ENCODE peak calls at places on chromosome 21, in nine cellular contexts. A, O, T, U, G, Z, M, H and F are unnamed samples. For H3K36me3, the result is how much of the 10 kb centered on the place peaks cover.

GRCh38 chr21:26845066-26845749 is at the start of gene ADAMTS1:
- DNase-seq in H (peak), T (peak), U (peak), A (peak), O (no peak), Z (peak), G (no peak), M (peak), F (no peak)

GRCh38 chr21:31181089-31181757 is 142.9 kb upstream of the KRTAP19-8 start:
- DNase-seq in A (no peak), Z (no peak), T (no peak), U (no peak), O (no peak), M (no peak), H (no peak), G (no peak), F (no peak)

GRCh38 chr21:15616864-15617574 is 112.8 kb upstream of the USP25 start:
- DNase-seq in O (no peak), T (peak), M (no peak), U (peak), G (no peak), A (no peak), Z (peak), H (no peak), F (no peak)

GRCh38 chr21:14690886-14691285 is 144.8 kb upstream of the SAMSN1 start:
- DNase-seq in Z (no peak), O (no peak), G (no peak), A (no peak), H (peak), T (no peak), M (no peak), U (no peak), F (no peak)

GRCh38 chr21:25297117-25297516 is 310.2 kb downstream of the MRPL39 start:
- DNase-seq in T (no peak), G (no peak), O (no peak), M (no peak), A (no peak), U (no peak), Z (no peak), H (no peak), F (no peak)

GRCh38 chr21:40923361-40923760 is 76.4 kb upstream of the DSCAM start:
- DNase-seq in H (no peak), G (no peak), U (no peak), T (no peak), Z (no peak), A (no peak), O (no peak), M (no peak), F (no peak)

GRCh38 chr21:40660461-40660860 is 186.5 kb downstream of the DSCAM start:
- DNase-seq in O (no peak), U (no peak), M (no peak), G (no peak), H (no peak), A (no peak), T (no peak), Z (no peak), F (no peak)

GRCh38 chr21:41631564-41632461 is 123.9 kb upstream of the TMPRSS2 start:
- DNase-seq in O (no peak), Z (peak), U (peak), M (no peak), T (no peak), G (no peak), A (peak), H (peak), F (no peak)

GRCh38 chr21:32338209-32338921 is 39.7 kb downstream of the MRAP start:
- DNase-seq in A (no peak), M (no peak), T (no peak), U (no peak), Z (no peak), H (no peak), O (no peak), G (no peak), F (no peak)
- H3K36me3 ChIP-seq in A (half or more), M (under half), T (under half), U (under half), Z (under half), H (half or more), O (under half), G (under half), F (under half)

DNA sequence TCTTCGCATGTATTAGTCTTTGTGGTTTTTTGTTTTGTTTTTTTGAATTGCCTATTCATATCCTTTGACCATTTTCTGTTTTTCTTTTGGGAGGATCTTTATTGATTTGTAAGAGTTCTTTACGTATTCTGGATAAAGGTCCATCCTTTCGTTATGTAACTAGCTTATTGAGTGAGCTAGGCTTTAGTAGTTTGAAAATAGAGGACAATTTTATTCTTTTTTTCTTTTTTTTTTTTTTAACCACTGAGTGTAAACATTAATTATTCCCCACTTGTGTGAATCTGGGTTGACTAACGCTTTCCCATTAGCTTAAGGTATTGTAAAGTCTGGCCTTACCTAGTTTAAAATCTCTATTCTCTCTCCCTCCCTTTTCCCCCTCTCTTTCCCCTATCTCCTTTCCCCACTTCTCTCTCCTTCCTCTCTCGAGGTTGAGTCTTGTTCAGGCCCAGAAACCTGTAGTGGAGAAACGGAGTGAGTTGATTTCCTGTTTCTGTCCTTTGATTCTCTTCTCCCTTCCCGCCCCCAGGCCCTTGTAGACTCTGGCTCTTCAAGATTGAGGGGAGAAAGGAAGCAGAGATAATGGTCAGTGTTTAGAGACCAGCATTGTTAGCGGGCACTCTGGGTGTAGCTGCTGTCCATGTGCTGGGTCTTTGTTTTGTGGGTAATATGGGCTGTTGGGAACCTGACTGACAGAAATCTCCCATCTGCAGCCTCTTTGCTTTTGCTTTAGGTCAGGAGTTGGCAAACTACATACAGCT is 1.5 kb downstream of the MORC3 start:
- DNase-seq in H (peak), U (peak), Z (peak), T (no peak), A (peak), M (no peak), G (no peak), O (no peak), F (no peak)
- H3K4me3 ChIP-seq in H (peak), U (peak), Z (peak), T (peak), A (peak), M (peak), G (peak), O (peak), F (peak)

GRCh38 chr21:17554619-17555472 is 42.0 kb downstream of the CXADR start:
- DNase-seq in Z (no peak), O (no peak), T (no peak), A (no peak), M (no peak), U (peak), H (peak), G (no peak), F (no peak)
- TF ChIP-seq CTCF in Z (peak), O (no peak), T (no peak), A (no peak), M (peak), U (peak), H (peak), G (peak), F (peak)

GRCh38 chr21:44795342-44795741 is 6.3 kb downstream of the UBE2G2 start:
- DNase-seq in M (no peak), H (no peak), T (no peak), O (no peak), G (no peak), A (no peak), Z (no peak), U (no peak), F (no peak)
- H3K36me3 ChIP-seq in M (under half), H (half or more), T (under half), O (under half), G (under half), A (under half), Z (under half), U (under half), F (under half)

DNA sequence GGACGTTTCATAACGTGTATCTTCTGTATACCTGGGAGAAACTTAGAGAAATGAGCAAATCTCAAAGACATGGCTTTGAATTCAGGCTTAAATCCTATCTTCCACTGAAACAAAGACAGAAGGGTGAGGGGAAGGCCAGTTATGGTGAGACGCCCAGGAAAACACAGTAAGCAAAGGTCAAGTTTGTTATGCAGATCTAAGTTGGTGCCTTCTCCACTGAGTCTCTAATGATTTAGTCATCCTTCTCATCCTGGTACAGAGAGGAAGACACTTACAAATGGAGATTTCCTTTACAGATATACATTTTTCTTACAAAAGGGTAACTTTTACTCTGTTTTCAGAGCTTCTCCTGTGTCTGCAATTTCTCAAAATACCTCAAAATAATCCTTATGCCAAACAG is 64.4 kb downstream of the MAP3K7CL start:
- DNase-seq in T (no peak), Z (peak), U (no peak), H (peak), O (no peak), G (no peak), A (no peak), M (no peak), F (no peak)
- H3K4me3 ChIP-seq in T (no peak), Z (no peak), U (peak), H (no peak), O (no peak), G (no peak), A (no peak), M (no peak), F (no peak)

DNA sequence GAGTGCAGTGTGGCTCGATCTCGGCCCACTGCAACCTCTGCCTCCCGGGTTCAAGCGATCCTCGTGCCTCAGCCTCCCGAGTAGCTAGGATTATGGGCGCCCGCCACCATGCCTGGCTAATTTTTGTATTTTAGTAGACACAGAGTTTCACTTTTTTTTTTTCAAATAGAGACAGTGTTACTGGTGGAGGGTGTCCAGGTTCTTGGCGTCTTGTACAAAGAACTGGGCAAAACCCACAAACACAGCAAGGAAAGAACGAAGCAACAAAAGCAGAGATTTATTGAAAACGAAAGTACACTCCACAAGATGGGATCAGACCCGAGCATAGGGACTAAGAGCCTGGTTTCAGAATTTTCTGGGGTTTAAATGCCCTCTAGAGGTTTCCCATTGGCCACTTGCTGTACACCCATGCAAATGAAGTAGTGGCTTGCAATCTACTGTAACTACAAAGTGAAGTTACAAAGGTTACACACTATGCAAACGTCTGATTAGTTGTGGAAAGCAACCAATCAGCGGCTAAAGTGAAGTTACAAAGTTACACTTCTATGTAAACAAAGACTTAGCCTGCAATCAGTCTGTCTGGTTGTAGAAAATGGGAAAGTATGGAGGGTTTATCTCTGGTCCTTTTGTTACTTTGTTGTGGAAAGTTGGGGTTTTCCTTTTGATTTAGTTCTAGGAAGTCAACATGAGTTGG is 199.1 kb downstream of the DYRK1A start:
- DNase-seq in M (no peak), U (peak), Z (no peak), A (no peak), H (no peak), O (no peak), G (no peak), T (no peak), F (peak)
- TF ChIP-seq CTCF in M (no peak), U (no peak), Z (no peak), A (no peak), H (no peak), O (no peak), G (no peak), T (no peak), F (peak)

GRCh38 chr21:36349315-36349714 is 29.3 kb downstream of the MORC3 start:
- DNase-seq in M (no peak), G (no peak), Z (no peak), U (no peak), T (no peak), H (no peak), O (no peak), A (no peak), F (no peak)
- H3K36me3 ChIP-seq in M (under half), G (under half), Z (half or more), U (under half), T (under half), H (under half), O (under half), A (half or more), F (under half)

DNA sequence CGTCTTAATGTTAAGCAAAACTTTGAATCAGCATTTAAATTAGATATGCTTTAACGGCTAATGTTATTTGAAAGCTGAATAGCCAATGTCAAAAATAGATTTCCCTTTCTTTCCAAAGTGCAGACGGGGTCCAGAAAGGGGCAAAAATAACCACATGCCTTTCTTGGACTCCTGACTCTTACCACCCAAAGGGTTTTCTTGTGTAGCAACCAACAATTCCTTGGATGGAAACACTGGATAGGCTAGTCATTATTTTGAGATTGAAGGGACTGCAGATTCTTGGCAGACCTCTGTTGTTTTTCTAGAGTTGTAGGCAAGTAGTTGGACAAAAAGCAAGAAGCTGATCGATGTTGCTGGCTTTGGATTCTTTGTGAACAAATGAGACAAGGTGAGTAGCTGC is 107.0 kb downstream of the MRPS6 start:
- DNase-seq in T (no peak), M (no peak), G (no peak), O (no peak), Z (no peak), H (no peak), A (no peak), U (no peak), F (no peak)
- H3K4me3 ChIP-seq in T (no peak), M (no peak), G (no peak), O (no peak), Z (no peak), H (no peak), A (no peak), U (no peak), F (no peak)

DNA sequence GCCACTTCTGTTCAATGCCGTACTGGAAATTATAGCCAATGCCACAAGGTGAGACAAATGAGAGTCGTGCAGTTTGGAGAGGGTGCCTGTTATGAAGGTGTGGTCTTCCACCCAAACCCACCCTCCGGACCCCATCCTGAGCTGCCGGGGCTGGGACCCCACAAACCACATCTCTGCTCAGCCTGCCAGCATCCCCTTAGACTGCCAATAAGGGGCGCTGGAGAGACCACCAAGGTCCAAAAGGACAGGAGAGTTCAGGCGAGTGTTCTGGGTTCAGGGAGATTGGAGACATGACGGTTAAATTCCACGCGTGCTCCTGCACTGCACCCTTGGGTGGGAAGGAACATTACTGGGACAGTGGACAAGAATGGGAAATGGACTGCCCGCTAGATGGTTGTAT is 48.7 kb upstream of the COL18A1 start:
- DNase-seq in O (no peak), H (no peak), U (no peak), M (no peak), A (no peak), G (no peak), T (no peak), Z (no peak), F (no peak)
- TF ChIP-seq CTCF in O (no peak), H (peak), U (no peak), M (no peak), A (no peak), G (peak), T (no peak), Z (no peak), F (no peak)